ENCODE peak calls at places on chromosomes 2 and 18, in eight cellular contexts. I, C, K, H, S, L, E and Y are unnamed samples.
A peak's percentile ranks its signal among the peaks of the same experiment; 100 is the strongest.

GRCh38 chr2:159035790-159036411 is 67.5 kb downstream of the TANC1 start:
- DNase-seq in I (peak; percentile 53), C (peak; percentile 32), K (peak; percentile 49), H (no peak), S (no peak), L (peak; percentile 68), E (no peak), Y (peak; percentile 77)

GRCh38 chr2:46837112-46837454 is 78.5 kb downstream of the MCFD2 start:
- DNase-seq in I (no peak), C (no peak), K (no peak), H (no peak), S (no peak), L (no peak), E (no peak), Y (no peak)

GRCh38 chr2:158936978-158937377 is 31.5 kb upstream of the TANC1 start:
- DNase-seq in I (no peak), C (no peak), K (no peak), H (no peak), S (no peak), L (peak; percentile 95), E (no peak), Y (peak; percentile 86)

GRCh38 chr2:121316986-121317385 is 32.0 kb upstream of the TFCP2L1 start:
- DNase-seq in I (no peak), C (peak; percentile 15), K (no peak), H (no peak), S (no peak), L (no peak), E (no peak), Y (no peak)

GRCh38 chr2:148814853-148815419 is 60.1 kb upstream of the KIF5C start:
- DNase-seq in I (no peak), C (peak; percentile 33), K (no peak), H (no peak), S (no peak), L (peak; percentile 29), E (no peak), Y (no peak)

GRCh38 chr2:96809216-96809882 is 6.7 kb upstream of the CNNM3 start:
- DNase-seq in I (no peak), C (no peak), K (no peak), H (no peak), S (no peak), L (no peak), E (no peak), Y (no peak)

GRCh38 chr2:117960231-117960630 is 53.6 kb downstream of the CCDC93 start:
- DNase-seq in I (no peak), C (no peak), K (no peak), H (no peak), S (no peak), L (peak; percentile 50), E (no peak), Y (no peak)

GRCh38 chr2:194166818-194167217 is 1490.2 kb upstream of the SLC39A10 start:
- DNase-seq in I (peak; percentile 53), C (no peak), K (peak; percentile 33), H (no peak), S (no peak), L (no peak), E (no peak), Y (peak; percentile 15)

GRCh38 chr18:36155960-36156757 is 26.5 kb downstream of the ELP2 start:
- DNase-seq in I (no peak), C (no peak), K (no peak), H (no peak), S (no peak), L (peak; percentile 70), E (no peak), Y (no peak)

GRCh38 chr2:96880891-96881273 is 11.0 kb upstream of the SEMA4C start:
- DNase-seq in I (no peak), C (no peak), K (no peak), H (no peak), S (no peak), L (no peak), E (no peak), Y (no peak)

GRCh38 chr2:177031435-177032222 is 181.0 kb upstream of the HNRNPA3 start:
- DNase-seq in I (no peak), C (no peak), K (no peak), H (no peak), S (no peak), L (no peak), E (no peak), Y (no peak)

GRCh38 chr2:33526132-33526531 is 49.7 kb downstream of the RASGRP3 start:
- DNase-seq in I (no peak), C (no peak), K (no peak), H (no peak), S (no peak), L (peak; percentile 43), E (no peak), Y (no peak)

GRCh38 chr2:164114937-164115336 is 379.1 kb upstream of the FIGN start:
- DNase-seq in I (peak; percentile 40), C (no peak), K (no peak), H (no peak), S (no peak), L (no peak), E (no peak), Y (peak; percentile 18)

GRCh38 chr2:42385225-42385624 is 24.2 kb upstream of the COX7A2L start:
- DNase-seq in I (peak; percentile 63), C (no peak), K (no peak), H (no peak), S (no peak), L (peak; percentile 5), E (no peak), Y (no peak)

GRCh38 chr18:68447286-68447685 is 267.6 kb downstream of the TMX3 start:
- DNase-seq in I (no peak), C (no peak), K (no peak), H (no peak), S (no peak), L (peak; percentile 54), E (no peak), Y (no peak)

GRCh38 chr2:207330912-207331311 is 165.2 kb upstream of the KLF7 start:
- DNase-seq in I (no peak), C (peak; percentile 31), K (no peak), H (peak; percentile 65), S (no peak), L (peak; percentile 97), E (no peak), Y (peak; percentile 99)

GRCh38 chr2:83081835-83082522 is 1377.1 kb downstream of the SUCLG1 start:
- DNase-seq in I (no peak), C (no peak), K (no peak), H (no peak), S (no peak), L (peak; percentile 65), E (no peak), Y (no peak)

GRCh38 chr2:208033701-208034502 is 8.6 kb upstream of the PLEKHM3 start:
- DNase-seq in I (peak; percentile 47), C (peak; percentile 66), K (peak; percentile 75), H (no peak), S (no peak), L (peak; percentile 24), E (no peak), Y (peak; percentile 47)

GRCh38 chr2:45812039-45812500 is 160.6 kb downstream of the PRKCE start:
- DNase-seq in I (no peak), C (no peak), K (no peak), H (no peak), S (no peak), L (peak; percentile 86), E (peak; percentile 55), Y (peak; percentile 81)

DNA sequence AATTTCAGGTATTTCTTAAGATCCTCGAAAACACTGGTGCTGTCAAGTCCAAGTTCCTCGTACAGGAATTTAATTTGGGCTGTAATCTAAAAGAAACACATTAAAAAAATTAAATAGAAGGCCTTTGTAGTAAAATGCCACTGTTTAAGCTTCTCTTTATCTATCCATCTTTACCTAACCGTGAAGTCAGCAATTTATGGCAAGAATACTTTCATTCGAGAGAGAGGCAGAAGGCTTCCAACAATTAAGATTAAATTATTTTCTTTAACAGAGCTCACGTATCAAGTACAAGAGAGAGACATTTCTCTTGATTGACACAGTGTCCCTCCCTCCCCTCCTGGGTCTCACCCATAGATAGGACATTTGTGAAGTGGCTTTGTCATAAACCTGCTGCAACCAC is 39.9 kb downstream of the PREPL start:
- DNase-seq in I (no peak), C (no peak), K (no peak), H (no peak), S (no peak), L (no peak), E (no peak), Y (no peak)
- H3K4me1 ChIP-seq in I (no peaks in the 10 kb centered on the region), C (peaks cover 7% of the 10 kb centered on the region), K (no peaks in the 10 kb centered on the region), H (no peaks in the 10 kb centered on the region), S (no peaks in the 10 kb centered on the region), L (peaks cover 8% of the 10 kb centered on the region), E (peaks cover 16% of the 10 kb centered on the region), Y (no peaks in the 10 kb centered on the region)

DNA sequence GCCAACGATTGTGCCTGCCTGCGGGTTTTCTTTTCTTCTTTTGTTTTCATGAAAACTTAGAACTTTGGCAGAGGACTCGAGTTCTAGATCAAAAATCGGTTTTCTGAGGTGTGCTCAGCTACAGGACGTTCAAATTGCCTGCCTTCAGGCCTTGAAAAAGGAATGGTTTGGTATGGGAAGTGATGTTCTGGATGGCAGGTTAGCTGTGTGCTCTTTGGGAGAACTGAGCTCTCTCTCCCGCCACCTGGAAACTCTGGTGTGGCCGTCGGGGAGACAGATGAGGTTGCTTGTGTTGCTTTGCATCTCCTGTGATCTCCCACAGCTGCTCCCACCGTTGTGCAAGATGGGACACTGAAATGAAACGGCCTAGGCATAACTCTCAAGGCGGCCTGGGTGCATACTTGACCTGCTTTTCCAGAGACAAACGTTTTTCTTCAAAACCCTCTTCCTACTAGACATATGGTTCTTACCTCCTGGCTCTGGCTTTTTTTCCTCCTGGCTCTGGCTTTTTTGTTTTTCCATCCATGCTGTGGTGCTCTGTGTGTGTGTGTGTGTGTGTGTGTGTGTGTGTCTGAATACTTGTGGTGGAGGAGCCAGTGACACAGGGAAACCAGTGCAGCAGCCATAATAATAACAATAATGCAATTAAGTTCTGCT is 2.0 kb downstream of the FMNL2 start:
- DNase-seq in I (peak; percentile 56), C (peak; percentile 30), K (no peak), H (no peak), S (peak; percentile 11), L (peak; percentile 53), E (peak; percentile 13), Y (peak; percentile 42)
- H3K27me3 ChIP-seq in I (peaks cover 10% of the 10 kb centered on the region), C (no peaks in the 10 kb centered on the region), K (no peaks in the 10 kb centered on the region), H (no peaks in the 10 kb centered on the region), S (no peaks in the 10 kb centered on the region), L (no peaks in the 10 kb centered on the region), E (no peaks in the 10 kb centered on the region), Y (no peaks in the 10 kb centered on the region)

DNA sequence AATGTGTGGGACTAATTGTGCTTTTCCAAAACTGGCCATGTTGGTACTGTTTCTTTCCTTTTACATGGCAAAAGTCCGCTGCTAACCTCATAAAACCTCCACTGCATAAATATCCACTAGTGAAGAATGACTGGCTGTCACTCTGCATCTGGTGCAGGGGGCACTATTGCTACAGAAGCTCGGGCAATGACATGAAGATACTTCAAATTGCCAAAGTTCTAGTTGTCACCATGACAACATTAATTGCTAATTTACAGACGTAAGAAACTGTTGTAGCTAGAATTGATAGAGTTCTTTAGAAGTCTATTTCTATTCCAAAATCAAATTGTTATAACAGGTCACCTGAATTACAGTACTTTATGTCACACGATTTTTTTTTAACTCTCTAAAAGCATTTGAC is 861 bp downstream of the CFAP210 start:
- DNase-seq in I (no peak), C (no peak), K (no peak), H (no peak), S (no peak), L (no peak), E (no peak), Y (no peak)
- H3K4me1 ChIP-seq in I (peaks cover 10% of the 10 kb centered on the region), C (peaks cover 16% of the 10 kb centered on the region), K (peaks cover 5% of the 10 kb centered on the region), H (peaks cover 11% of the 10 kb centered on the region), S (no peaks in the 10 kb centered on the region), L (no peaks in the 10 kb centered on the region), E (peaks cover 14% of the 10 kb centered on the region), Y (no peaks in the 10 kb centered on the region)

GRCh38 chr2:70431948-70432347 is 121.7 kb downstream of the TGFA start:
- DNase-seq in I (no peak), C (no peak), K (no peak), H (no peak), S (no peak), L (no peak), E (no peak), Y (no peak)

GRCh38 chr2:70433315-70433714 is 120.3 kb downstream of the TGFA start:
- DNase-seq in I (no peak), C (no peak), K (no peak), H (no peak), S (no peak), L (no peak), E (no peak), Y (no peak)
- H3K27me3 ChIP-seq in I (no peaks in the 10 kb centered on the region), C (no peaks in the 10 kb centered on the region), K (no peaks in the 10 kb centered on the region), H (peaks cover 7% of the 10 kb centered on the region), S (no peaks in the 10 kb centered on the region), L (no peaks in the 10 kb centered on the region), E (no peaks in the 10 kb centered on the region), Y (no peaks in the 10 kb centered on the region)